ENCODE peak calls at places on chromosomes 2 and 18, in seven cellular contexts. One of them, this sample, is unnamed. For H3K4me1, the result is how much of the 10 kb centered on the place peaks cover.

GRCh38 chr18:47215554-47216138 is 35.8 kb downstream of the SKOR2 start:
- DNase-seq in adrenal gland: peak
- DNase-seq in heart left ventricle: no peak
- DNase-seq in IMR-90: peak
- DNase-seq in HepG2: peak
- DNase-seq in suprapubic skin: no peak
- DNase-seq in sigmoid colon: no peak
- DNase-seq in this sample: no peak

GRCh38 chr2:217247511-217247910 is 387.6 kb upstream of the TNP1 start:
- DNase-seq in adrenal gland: no peak
- DNase-seq in heart left ventricle: no peak
- DNase-seq in IMR-90: no peak
- DNase-seq in HepG2: no peak
- DNase-seq in suprapubic skin: no peak
- DNase-seq in sigmoid colon: peak
- DNase-seq in this sample: no peak

GRCh38 chr2:164898475-164898874 is 56.9 kb downstream of the SLC38A11 start:
- DNase-seq in adrenal gland: peak
- DNase-seq in heart left ventricle: no peak
- DNase-seq in IMR-90: peak
- DNase-seq in HepG2: peak
- DNase-seq in suprapubic skin: no peak
- DNase-seq in sigmoid colon: no peak
- DNase-seq in this sample: no peak

GRCh38 chr18:51563401-51563800 is 365.9 kb upstream of the MEX3C start:
- DNase-seq in adrenal gland: no peak
- DNase-seq in heart left ventricle: no peak
- DNase-seq in IMR-90: no peak
- DNase-seq in HepG2: no peak
- DNase-seq in suprapubic skin: no peak
- DNase-seq in sigmoid colon: no peak
- DNase-seq in this sample: no peak

GRCh38 chr2:120598416-120598815 is 137.3 kb upstream of the GLI2 start:
- DNase-seq in adrenal gland: no peak
- DNase-seq in heart left ventricle: no peak
- DNase-seq in IMR-90: no peak
- DNase-seq in HepG2: no peak
- DNase-seq in suprapubic skin: no peak
- DNase-seq in sigmoid colon: no peak
- DNase-seq in this sample: peak

GRCh38 chr18:51603551-51603950 is 406.1 kb upstream of the MEX3C start:
- DNase-seq in adrenal gland: no peak
- DNase-seq in heart left ventricle: no peak
- DNase-seq in IMR-90: no peak
- DNase-seq in HepG2: no peak
- DNase-seq in suprapubic skin: no peak
- DNase-seq in sigmoid colon: no peak
- DNase-seq in this sample: no peak

GRCh38 chr2:147829106-147829505 is 15.7 kb upstream of the ACVR2A start:
- DNase-seq in adrenal gland: no peak
- DNase-seq in heart left ventricle: no peak
- DNase-seq in IMR-90: peak
- DNase-seq in HepG2: no peak
- DNase-seq in suprapubic skin: no peak
- DNase-seq in sigmoid colon: no peak
- DNase-seq in this sample: no peak

GRCh38 chr2:226213717-226214116 is 585.9 kb downstream of the IRS1 start:
- DNase-seq in adrenal gland: no peak
- DNase-seq in heart left ventricle: no peak
- DNase-seq in IMR-90: peak
- DNase-seq in HepG2: no peak
- DNase-seq in suprapubic skin: no peak
- DNase-seq in sigmoid colon: no peak
- DNase-seq in this sample: no peak

GRCh38 chr2:20524412-20525040 is 77.7 kb downstream of the RHOB start:
- DNase-seq in adrenal gland: peak
- DNase-seq in heart left ventricle: peak
- DNase-seq in IMR-90: no peak
- DNase-seq in HepG2: no peak
- DNase-seq in suprapubic skin: peak
- DNase-seq in sigmoid colon: peak
- DNase-seq in this sample: peak

GRCh38 chr2:101446869-101447268 is 28.0 kb downstream of the RFX8 start:
- DNase-seq in adrenal gland: no peak
- DNase-seq in heart left ventricle: no peak
- DNase-seq in IMR-90: peak
- DNase-seq in HepG2: no peak
- DNase-seq in suprapubic skin: no peak
- DNase-seq in sigmoid colon: no peak
- DNase-seq in this sample: no peak

GRCh38 chr2:28239152-28239551 is 153.5 kb upstream of the FOSL2 start:
- DNase-seq in adrenal gland: no peak
- DNase-seq in heart left ventricle: no peak
- DNase-seq in IMR-90: no peak
- DNase-seq in HepG2: no peak
- DNase-seq in suprapubic skin: no peak
- DNase-seq in sigmoid colon: no peak
- DNase-seq in this sample: no peak

GRCh38 chr2:238060542-238061309 is at the start of gene SCLY:
- DNase-seq in adrenal gland: peak
- DNase-seq in heart left ventricle: peak
- DNase-seq in IMR-90: peak
- DNase-seq in HepG2: peak
- DNase-seq in suprapubic skin: peak
- DNase-seq in sigmoid colon: peak
- DNase-seq in this sample: peak
- TF ChIP-seq POLR2A in adrenal gland: peak
- TF ChIP-seq POLR2A in heart left ventricle: peak
- TF ChIP-seq POLR2A in IMR-90: peak
- TF ChIP-seq POLR2A in HepG2: peak
- TF ChIP-seq POLR2A in suprapubic skin: no peak
- TF ChIP-seq POLR2A in sigmoid colon: peak
- TF ChIP-seq POLR2A in this sample: peak

DNA sequence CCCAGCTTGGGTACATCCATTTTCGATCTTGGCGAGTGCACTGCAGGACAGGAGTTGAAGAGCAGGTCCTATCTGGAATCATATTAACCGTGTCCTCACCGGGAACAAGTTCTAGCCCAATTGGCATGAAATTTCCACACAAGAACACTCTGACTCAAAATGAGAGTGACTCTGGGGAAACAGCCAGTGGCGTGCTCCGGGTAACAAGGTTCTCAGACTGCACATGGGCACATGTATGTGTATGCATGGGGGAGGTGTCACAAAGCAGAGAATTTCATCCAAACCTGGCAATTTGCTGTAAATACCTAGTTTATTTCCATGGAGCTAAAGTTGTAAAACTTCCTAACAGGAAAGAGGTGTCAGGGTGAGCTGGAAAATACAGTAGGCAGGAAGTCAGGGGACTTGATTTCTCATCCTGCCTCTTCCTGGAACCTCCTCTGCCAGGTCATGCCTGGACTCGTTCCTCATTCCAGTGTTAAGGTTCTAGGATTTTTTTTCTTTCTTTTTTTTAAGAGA is 1.7 kb downstream of the TUBB6 start:
- DNase-seq in adrenal gland: peak
- DNase-seq in heart left ventricle: no peak
- DNase-seq in IMR-90: no peak
- DNase-seq in HepG2: no peak
- DNase-seq in suprapubic skin: peak
- DNase-seq in sigmoid colon: no peak
- DNase-seq in this sample: no peak
- H3K4me1 ChIP-seq in adrenal gland: under half
- H3K4me1 ChIP-seq in heart left ventricle: under half
- H3K4me1 ChIP-seq in IMR-90: under half
- H3K4me1 ChIP-seq in HepG2: under half
- H3K4me1 ChIP-seq in suprapubic skin: half or more
- H3K4me1 ChIP-seq in sigmoid colon: half or more
- H3K4me1 ChIP-seq in this sample: under half

GRCh38 chr18:22174341-22175148 is 5.2 kb downstream of the GATA6 start:
- DNase-seq in adrenal gland: peak
- DNase-seq in heart left ventricle: no peak
- DNase-seq in IMR-90: no peak
- DNase-seq in HepG2: no peak
- DNase-seq in suprapubic skin: no peak
- DNase-seq in sigmoid colon: no peak
- DNase-seq in this sample: no peak

GRCh38 chr18:22173928-22174301 is 4.5 kb downstream of the GATA6 start:
- DNase-seq in adrenal gland: peak
- DNase-seq in heart left ventricle: no peak
- DNase-seq in IMR-90: no peak
- DNase-seq in HepG2: no peak
- DNase-seq in suprapubic skin: no peak
- DNase-seq in sigmoid colon: no peak
- DNase-seq in this sample: no peak

GRCh38 chr18:22171839-22172582 is 2.6 kb downstream of the GATA6 start:
- DNase-seq in adrenal gland: peak
- DNase-seq in heart left ventricle: no peak
- DNase-seq in IMR-90: no peak
- DNase-seq in HepG2: no peak
- DNase-seq in suprapubic skin: no peak
- DNase-seq in sigmoid colon: no peak
- DNase-seq in this sample: no peak

GRCh38 chr18:22172594-22173049 is 3.2 kb downstream of the GATA6 start:
- DNase-seq in adrenal gland: peak
- DNase-seq in heart left ventricle: no peak
- DNase-seq in IMR-90: no peak
- DNase-seq in HepG2: no peak
- DNase-seq in suprapubic skin: no peak
- DNase-seq in sigmoid colon: no peak
- DNase-seq in this sample: no peak

DNA sequence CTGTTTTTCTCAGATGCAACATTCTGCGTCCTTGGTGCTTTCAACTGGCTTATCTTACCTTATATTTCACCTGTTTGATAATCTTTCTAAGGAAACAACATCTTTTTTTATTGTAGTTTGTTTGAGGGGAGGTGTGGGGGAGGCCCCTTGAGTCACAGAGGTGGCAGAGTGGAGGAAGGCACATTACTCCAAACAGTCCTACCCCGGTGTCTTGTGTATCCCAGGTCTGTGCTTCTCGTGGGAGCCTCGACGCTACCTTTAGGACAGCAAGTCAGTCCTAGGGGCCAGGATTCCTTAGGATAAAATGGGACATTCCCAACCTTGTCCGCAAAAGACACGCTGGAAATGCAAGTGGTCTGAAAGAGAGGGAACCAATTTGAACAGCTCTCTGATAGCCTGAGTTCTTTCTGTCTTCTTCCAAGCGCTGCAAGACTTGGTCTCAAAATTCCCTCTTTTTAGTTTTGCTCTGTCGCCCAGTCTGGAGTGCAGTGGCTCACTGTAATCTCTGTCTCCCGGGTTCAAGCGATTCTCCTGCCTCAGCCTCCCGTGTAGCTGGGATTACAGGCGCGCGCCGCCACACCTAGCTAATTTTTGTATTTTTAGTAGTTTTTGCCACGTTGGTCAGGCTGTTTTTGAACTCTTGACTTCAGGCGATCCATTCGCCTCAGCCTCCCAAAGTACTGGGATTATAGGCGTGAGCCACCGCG is 4.0 kb downstream of the GATA6 start:
- DNase-seq in adrenal gland: peak
- DNase-seq in heart left ventricle: no peak
- DNase-seq in IMR-90: no peak
- DNase-seq in HepG2: no peak
- DNase-seq in suprapubic skin: no peak
- DNase-seq in sigmoid colon: no peak
- DNase-seq in this sample: no peak
- H3K4me3 ChIP-seq in adrenal gland: peak
- H3K4me3 ChIP-seq in heart left ventricle: peak
- H3K4me3 ChIP-seq in IMR-90: peak
- H3K4me3 ChIP-seq in HepG2: no peak
- H3K4me3 ChIP-seq in suprapubic skin: no peak
- H3K4me3 ChIP-seq in sigmoid colon: peak
- H3K4me3 ChIP-seq in this sample: peak

DNA sequence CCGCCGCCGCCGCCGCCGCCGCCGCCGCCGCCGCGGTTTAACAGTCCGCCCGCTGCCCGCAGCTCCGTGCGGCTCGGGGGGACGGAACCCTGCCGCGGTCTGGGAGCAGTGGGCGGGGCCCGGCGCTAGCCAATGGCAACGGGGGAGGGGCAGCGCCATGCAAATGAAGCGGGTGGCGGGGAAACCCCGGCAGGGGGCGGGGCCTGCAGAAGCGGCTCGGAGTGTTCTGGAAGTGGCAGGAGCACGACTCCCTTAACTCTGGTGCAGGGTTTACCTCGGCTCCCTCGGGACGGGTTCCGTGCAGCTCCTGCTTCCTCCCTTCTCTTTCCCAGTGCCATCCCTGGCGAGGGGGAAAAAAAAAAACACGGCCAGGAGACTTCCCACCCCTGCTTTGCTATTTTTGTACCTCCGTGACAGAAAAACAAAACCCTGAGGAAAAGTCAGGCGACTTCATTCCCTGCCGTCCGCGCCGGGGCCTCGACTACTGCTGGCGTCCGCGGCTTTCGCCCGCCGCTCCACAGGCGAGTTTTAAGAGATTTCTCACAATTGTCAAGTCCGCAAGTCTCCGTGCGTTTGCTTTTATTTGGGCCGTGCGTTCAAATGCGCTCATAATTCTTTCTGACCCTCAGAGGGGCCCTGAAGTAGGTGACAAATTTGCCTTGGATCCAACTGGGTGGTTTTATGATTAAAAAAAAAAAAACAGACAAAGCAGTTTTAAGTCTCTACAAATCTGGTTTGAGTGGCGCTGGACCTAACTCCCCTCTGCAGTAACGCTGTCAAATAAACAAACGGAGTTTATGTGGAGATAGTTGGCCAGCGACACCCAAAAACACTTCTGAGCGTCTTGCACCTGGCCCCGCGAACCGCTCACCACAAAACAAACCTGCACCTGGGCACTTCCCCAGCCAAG is at the start of gene KANSL1L:
- DNase-seq in adrenal gland: peak
- DNase-seq in heart left ventricle: peak
- DNase-seq in IMR-90: peak
- DNase-seq in HepG2: peak
- DNase-seq in suprapubic skin: peak
- DNase-seq in sigmoid colon: peak
- DNase-seq in this sample: peak
- TF ChIP-seq POLR2A in adrenal gland: peak
- TF ChIP-seq POLR2A in heart left ventricle: peak
- TF ChIP-seq POLR2A in IMR-90: peak
- TF ChIP-seq POLR2A in HepG2: peak
- TF ChIP-seq POLR2A in suprapubic skin: no peak
- TF ChIP-seq POLR2A in sigmoid colon: peak
- TF ChIP-seq POLR2A in this sample: peak

DNA sequence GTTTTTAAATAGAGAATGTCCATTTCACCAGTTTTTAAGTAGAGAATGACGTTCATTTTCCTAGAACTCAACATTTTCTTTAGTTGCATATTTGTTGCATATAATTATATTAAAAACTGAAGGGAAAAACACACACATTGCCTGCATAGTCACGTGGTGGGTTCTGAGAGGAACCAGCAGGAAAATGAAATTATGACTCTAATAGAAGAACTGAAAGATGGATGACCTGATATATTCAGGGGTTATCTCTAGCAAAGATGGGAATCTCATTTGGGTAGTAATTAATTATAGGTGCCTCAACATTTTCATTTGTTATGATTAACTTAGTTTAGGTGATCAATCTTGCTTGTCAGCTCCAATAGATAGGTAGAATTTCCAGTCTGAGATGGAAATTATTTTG is 288.3 kb downstream of the TRIB2 start:
- DNase-seq in adrenal gland: no peak
- DNase-seq in heart left ventricle: no peak
- DNase-seq in IMR-90: no peak
- DNase-seq in HepG2: no peak
- DNase-seq in suprapubic skin: no peak
- DNase-seq in sigmoid colon: no peak
- DNase-seq in this sample: no peak
- H3K4me1 ChIP-seq in adrenal gland: under half
- H3K4me1 ChIP-seq in heart left ventricle: under half
- H3K4me1 ChIP-seq in IMR-90: under half
- H3K4me1 ChIP-seq in HepG2: under half
- H3K4me1 ChIP-seq in suprapubic skin: under half
- H3K4me1 ChIP-seq in sigmoid colon: under half
- H3K4me1 ChIP-seq in this sample: under half

GRCh38 chr2:187549951-187550555 is 4.2 kb downstream of the TFPI start:
- DNase-seq in adrenal gland: no peak
- DNase-seq in heart left ventricle: no peak
- DNase-seq in IMR-90: no peak
- DNase-seq in HepG2: peak
- DNase-seq in suprapubic skin: no peak
- DNase-seq in sigmoid colon: no peak
- DNase-seq in this sample: no peak
- H3K4me3 ChIP-seq in adrenal gland: no peak
- H3K4me3 ChIP-seq in heart left ventricle: peak
- H3K4me3 ChIP-seq in IMR-90: peak
- H3K4me3 ChIP-seq in HepG2: peak
- H3K4me3 ChIP-seq in suprapubic skin: peak
- H3K4me3 ChIP-seq in sigmoid colon: no peak
- H3K4me3 ChIP-seq in this sample: peak

This sample was measured in right lobe of liver.